ENCODE peak calls at places on chromosomes 13 and 19, in nine cellular contexts. F is WTC11; P is osteoblast; B is neural crest cell; O is CD8-positive, alpha-beta T cell; A is lower lobe of right lung; T is Calu3; G is Panc1; C is left ventricle myocardium inferior. Q is an unnamed sample.

GRCh38 chr19:4547303-4548237 is 7.7 kb upstream of the LRG1 start:
- DNase-seq in G (no peak), B (no peak), O (no peak), A (peak), T (peak), F (peak), C (no peak), P (no peak), Q (no peak)

GRCh38 chr13:99464441-99464949 is 36.8 kb upstream of the TM9SF2 start:
- DNase-seq in A (no peak), G (no peak), C (no peak), O (no peak), T (no peak), B (no peak), F (no peak), P (peak), Q (peak)

GRCh38 chr19:6963937-6964336 is 57.3 kb downstream of the MBD3L2B start:
- DNase-seq in C (no peak), G (no peak), A (no peak), P (no peak), F (peak), B (no peak), O (peak), T (no peak), Q (no peak)

GRCh38 chr19:47226426-47227346 is 4.3 kb downstream of the BBC3 start:
- DNase-seq in A (peak), P (peak), C (peak), G (no peak), T (peak), O (peak), F (no peak), B (no peak), Q (peak)

GRCh38 chr19:32675720-32676185 is at the start of gene RGS9BP:
- DNase-seq in C (peak), A (peak), P (peak), F (peak), G (no peak), T (peak), O (peak), B (peak), Q (peak)

GRCh38 chr19:14112809-14113385 is 4.7 kb downstream of the PRKACA start:
- DNase-seq in T (no peak), A (no peak), G (no peak), B (no peak), C (peak), F (no peak), O (no peak), P (peak), Q (no peak)

GRCh38 chr13:101449971-101450748 is 2.3 kb upstream of the ITGBL1 start:
- DNase-seq in G (peak), T (no peak), O (no peak), P (peak), F (no peak), B (no peak), A (no peak), C (no peak), Q (no peak)

GRCh38 chr13:93023929-93024328 is 202.7 kb upstream of the GPC6 start:
- DNase-seq in O (no peak), A (no peak), C (no peak), T (no peak), G (no peak), B (no peak), F (no peak), P (no peak), Q (no peak)

GRCh38 chr13:75669706-75670105 is 33.6 kb downstream of the LMO7 start:
- DNase-seq in F (no peak), O (no peak), C (no peak), G (no peak), T (no peak), A (no peak), B (no peak), P (no peak), Q (no peak)

GRCh38 chr19:16668176-16668575 is 7.2 kb downstream of the TMEM38A start:
- DNase-seq in G (no peak), A (no peak), O (no peak), C (no peak), P (no peak), T (no peak), F (no peak), B (no peak), Q (no peak)

GRCh38 chr19:16849168-16849567 is 20.0 kb downstream of the SIN3B start:
- DNase-seq in F (no peak), P (no peak), G (peak), B (no peak), O (no peak), A (no peak), T (no peak), C (no peak), Q (no peak)

GRCh38 chr19:16836115-16836905 is 7.1 kb downstream of the SIN3B start:
- DNase-seq in B (no peak), F (peak), T (no peak), A (peak), P (no peak), O (no peak), G (no peak), C (no peak), Q (peak)

GRCh38 chr13:51818276-51818675 is 14.3 kb upstream of the DHRS12 start:
- DNase-seq in G (no peak), O (no peak), T (no peak), A (no peak), P (no peak), F (no peak), C (no peak), B (no peak), Q (no peak)

GRCh38 chr13:27607125-27607524 is 13.2 kb downstream of the LNX2 start:
- DNase-seq in F (no peak), G (no peak), A (no peak), O (no peak), B (no peak), T (peak), P (peak), C (no peak), Q (no peak)

GRCh38 chr19:3803114-3803888 is 17.1 kb upstream of the MATK start:
- DNase-seq in C (no peak), A (no peak), G (no peak), P (no peak), O (no peak), B (no peak), T (no peak), F (no peak), Q (no peak)

GRCh38 chr19:48858984-48859710 is 9.3 kb downstream of the PLEKHA4 start:
- DNase-seq in T (no peak), C (peak), G (no peak), F (peak), A (peak), O (peak), P (peak), B (no peak), Q (peak)

GRCh38 chr19:31120952-31121351 is 228.3 kb downstream of the TSHZ3 start:
- DNase-seq in P (no peak), A (no peak), C (no peak), T (no peak), B (no peak), O (no peak), G (no peak), F (no peak), Q (no peak)

GRCh38 chr19:14595558-14595957 is 12.7 kb downstream of the CLEC17A start:
- DNase-seq in B (no peak), T (no peak), C (no peak), O (no peak), F (no peak), P (no peak), G (no peak), A (no peak), Q (no peak)

GRCh38 chr19:2038284-2039081 is 12.6 kb downstream of the MKNK2 start:
- DNase-seq in C (no peak), T (no peak), A (no peak), G (no peak), B (no peak), F (no peak), P (peak), O (no peak), Q (no peak)

GRCh38 chr13:31067416-31068118 is 94.1 kb downstream of the HSPH1 start:
- DNase-seq in C (no peak), A (no peak), T (no peak), B (no peak), P (peak), O (no peak), G (no peak), F (no peak), Q (no peak)

GRCh38 chr19:45905016-45905415 is 2.6 kb upstream of the MYPOP start:
- DNase-seq in P (peak), B (no peak), O (no peak), G (no peak), C (no peak), F (no peak), A (no peak), T (no peak), Q (no peak)

GRCh38 chr13:44758595-44759221 is 182.6 kb upstream of the TSC22D1 start:
- DNase-seq in B (no peak), T (peak), A (no peak), F (no peak), G (no peak), C (no peak), P (peak), O (no peak), Q (no peak)

GRCh38 chr19:52336976-52337375 is 933 bp downstream of the ZNF610 start:
- DNase-seq in O (no peak), F (no peak), B (no peak), P (peak), T (no peak), G (no peak), A (no peak), C (no peak), Q (no peak)

GRCh38 chr19:7916137-7916907 is 1.7 kb downstream of the TGFBR3L start:
- DNase-seq in T (peak), P (peak), O (peak), A (peak), F (peak), B (no peak), G (no peak), C (no peak), Q (no peak)

GRCh38 chr19:3366104-3366760 is at the start of gene NFIC:
- DNase-seq in G (no peak), T (peak), B (no peak), C (peak), P (peak), A (peak), O (peak), F (no peak), Q (peak)

GRCh38 chr19:32873560-32873959 is 4.0 kb upstream of the SLC7A9 start:
- DNase-seq in G (no peak), T (no peak), C (no peak), P (no peak), A (no peak), O (no peak), B (no peak), F (no peak), Q (no peak)

GRCh38 chr19:13002389-13002898 is 7.2 kb downstream of the NFIX start:
- DNase-seq in P (no peak), C (peak), O (no peak), A (no peak), G (no peak), T (no peak), F (no peak), B (no peak), Q (no peak)

GRCh38 chr13:33025220-33025744 is 9.1 kb downstream of the KL start:
- DNase-seq in P (no peak), O (no peak), B (no peak), T (no peak), A (no peak), F (peak), C (no peak), G (no peak), Q (no peak)

GRCh38 chr19:19619849-19620210 is 1.3 kb upstream of the PBX4 start:
- DNase-seq in B (no peak), P (peak), F (no peak), A (no peak), T (no peak), G (no peak), C (no peak), O (no peak), Q (no peak)

GRCh38 chr19:3186377-3186688 is 603 bp downstream of the NCLN start:
- DNase-seq in A (no peak), P (no peak), T (no peak), B (no peak), G (no peak), C (no peak), F (no peak), O (no peak), Q (no peak)

GRCh38 chr13:95605426-95606125 is 38.9 kb downstream of the DZIP1 start:
- DNase-seq in O (no peak), T (peak), A (no peak), G (no peak), F (no peak), P (no peak), C (no peak), B (no peak), Q (no peak)

GRCh38 chr19:55392820-55393219 is 7.1 kb downstream of the RPL28 start:
- DNase-seq in F (no peak), T (no peak), O (no peak), G (no peak), B (no peak), P (peak), C (no peak), A (no peak), Q (no peak)

GRCh38 chr13:98419786-98420559 is 156.9 kb downstream of the STK24 start:
- DNase-seq in C (no peak), F (no peak), G (no peak), T (no peak), P (no peak), O (no peak), A (no peak), B (no peak), Q (no peak)

GRCh38 chr19:31372245-31372781 is 23.1 kb upstream of the TSHZ3 start:
- DNase-seq in P (no peak), T (no peak), C (no peak), F (no peak), B (no peak), A (no peak), O (no peak), G (no peak), Q (no peak)

GRCh38 chr19:1825909-1826556 is 14.0 kb upstream of the ATP8B3 start:
- DNase-seq in T (peak), G (no peak), C (peak), A (peak), P (peak), F (peak), O (peak), B (peak), Q (peak)

GRCh38 chr13:94658926-94659649 is 53.3 kb downstream of the SOX21 start:
- DNase-seq in F (no peak), P (no peak), G (no peak), C (no peak), T (no peak), O (no peak), A (no peak), B (no peak), Q (no peak)

GRCh38 chr13:80338781-80339577 is 1.9 kb downstream of the SPRY2 start:
- DNase-seq in O (peak), G (no peak), A (peak), F (peak), C (peak), B (peak), P (peak), T (peak), Q (peak)
- TF ChIP-seq CTCF in O (no peak), G (peak), A (peak), F (no peak), C (peak), B (peak), P (peak), T (no peak), Q (peak)

GRCh38 chr13:106534844-106535551 is 464 bp downstream of the EFNB2 start:
- DNase-seq in T (no peak), A (peak), B (no peak), C (peak), F (peak), O (peak), G (no peak), P (peak), Q (peak)

GRCh38 chr13:106530907-106531520 is 4.4 kb downstream of the EFNB2 start:
- DNase-seq in P (no peak), C (no peak), T (no peak), G (no peak), B (no peak), F (no peak), A (no peak), O (no peak), Q (no peak)

GRCh38 chr13:106532111-106532929 is 3.1 kb downstream of the EFNB2 start:
- DNase-seq in C (no peak), B (no peak), T (no peak), A (no peak), F (no peak), O (no peak), P (no peak), G (no peak), Q (no peak)

GRCh38 chr13:106533940-106534843 is 1.3 kb downstream of the EFNB2 start:
- DNase-seq in O (peak), B (peak), G (no peak), T (peak), A (peak), C (peak), P (peak), F (peak), Q (peak)

DNA sequence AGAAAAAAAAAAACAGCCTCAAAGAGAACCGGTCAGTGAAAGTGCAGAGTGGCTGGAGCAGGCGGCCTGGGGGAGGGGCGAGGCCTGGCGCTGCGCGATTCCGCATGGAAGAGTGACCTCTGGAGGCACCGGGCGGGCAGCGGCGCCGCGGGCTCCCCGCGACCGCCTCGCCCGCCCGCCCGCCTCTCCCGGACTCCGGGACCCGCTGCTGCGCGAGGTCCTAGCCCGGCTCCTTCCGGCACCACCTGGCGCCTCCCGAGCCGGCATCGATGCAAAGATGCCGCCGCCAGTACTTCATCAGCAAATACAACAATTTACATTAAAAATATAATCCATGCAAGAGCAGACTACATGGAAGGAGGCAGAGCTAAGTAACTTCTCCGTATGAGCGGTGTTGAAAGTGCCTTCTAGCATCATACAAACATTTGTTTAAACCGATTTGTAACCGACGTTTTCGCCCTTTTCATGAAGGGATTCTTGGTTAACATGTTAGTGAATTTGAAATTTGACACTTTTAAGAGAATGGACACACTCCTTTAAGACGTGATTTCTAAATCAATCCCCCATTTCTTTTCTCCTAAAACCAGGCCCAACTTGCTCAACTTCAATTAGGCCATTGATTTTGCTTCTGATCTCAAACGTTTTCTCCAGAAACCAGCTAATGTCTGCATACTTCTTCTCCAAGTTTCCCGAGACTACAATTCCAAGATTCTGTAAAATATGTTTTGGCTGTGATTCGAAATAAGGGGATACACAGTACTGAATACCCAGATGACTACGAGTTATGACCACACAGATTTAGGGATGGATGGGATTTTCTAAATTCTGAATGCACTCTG is 2.1 kb downstream of the EFNB2 start:
- DNase-seq in T (peak), P (peak), F (peak), G (no peak), A (peak), B (peak), O (peak), C (peak), Q (peak)
- TF ChIP-seq CTCF in T (no peak), P (peak), F (peak), G (peak), A (peak), B (peak), O (no peak), C (peak), Q (peak)

GRCh38 chr13:48110930-48111721 is 16.2 kb upstream of the MED4 start:
- DNase-seq in P (no peak), G (no peak), F (no peak), O (no peak), C (peak), A (no peak), T (peak), B (peak), Q (no peak)
- TF ChIP-seq CTCF in P (no peak), G (no peak), F (no peak), O (no peak), C (no peak), A (no peak), T (no peak), B (no peak), Q (no peak)

DNA sequence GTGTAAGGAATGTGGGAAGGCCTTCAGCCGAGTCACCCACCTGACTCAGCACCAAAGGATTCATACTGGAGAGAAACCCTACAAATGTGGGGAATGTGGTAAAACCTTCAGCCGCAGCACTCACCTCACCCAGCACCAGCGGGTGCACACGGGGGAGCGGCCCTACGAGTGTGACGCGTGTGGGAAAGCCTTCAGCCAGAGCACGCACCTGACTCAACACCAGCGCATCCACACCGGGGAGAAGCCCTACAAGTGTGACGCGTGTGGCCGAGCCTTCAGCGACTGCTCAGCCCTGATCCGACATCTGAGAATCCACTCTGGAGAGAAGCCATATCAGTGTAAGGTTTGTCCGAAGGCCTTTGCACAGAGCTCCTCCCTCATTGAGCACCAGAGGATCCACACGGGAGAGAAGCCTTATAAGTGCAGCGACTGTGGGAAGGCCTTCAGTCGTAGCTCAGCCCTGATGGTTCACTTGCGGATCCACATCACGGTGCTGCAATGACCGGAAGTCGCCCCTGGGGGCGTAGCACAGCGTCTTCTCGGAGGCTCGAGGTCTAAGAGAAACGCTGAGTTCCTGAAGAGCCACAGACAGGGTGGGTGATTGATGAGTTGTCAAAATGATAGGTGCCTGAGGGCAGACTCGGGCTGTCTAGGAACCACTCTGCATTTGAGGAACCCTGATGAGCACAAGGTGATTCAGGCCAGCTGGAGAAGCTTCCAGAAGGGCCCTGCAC is 12.2 kb downstream of the ZSCAN22 start:
- DNase-seq in C (no peak), A (peak), G (no peak), B (peak), O (no peak), P (no peak), T (no peak), F (peak), Q (no peak)
- TF ChIP-seq CTCF in C (no peak), A (no peak), G (no peak), B (peak), O (no peak), P (no peak), T (no peak), F (peak), Q (no peak)

Q was measured in GM10248.